ENCODE peak calls at places on chromosomes 6 and 20, in seven cellular contexts. One of them, this sample, is unnamed.

GRCh38 chr6:48835421-48835958 is 627.6 kb downstream of the MMUT start:
- DNase-seq in HCT116: no peak
- DNase-seq in K562: no peak
- DNase-seq in SK-N-SH: no peak
- DNase-seq in GM12878: no peak
- DNase-seq in H1: no peak
- DNase-seq in HepG2: no peak
- DNase-seq in this sample: peak; percentile 5

GRCh38 chr6:123926000-123926399 is 122.3 kb downstream of the NKAIN2 start:
- DNase-seq in HCT116: no peak
- DNase-seq in K562: no peak
- DNase-seq in SK-N-SH: no peak
- DNase-seq in GM12878: no peak
- DNase-seq in H1: no peak
- DNase-seq in HepG2: no peak
- DNase-seq in this sample: no peak

GRCh38 chr6:159151266-159151855 is 17.8 kb upstream of the FNDC1 start:
- DNase-seq in HCT116: peak; percentile 51
- DNase-seq in K562: peak; percentile 72
- DNase-seq in SK-N-SH: peak; percentile 60
- DNase-seq in GM12878: no peak
- DNase-seq in H1: no peak
- DNase-seq in HepG2: peak; percentile 34
- DNase-seq in this sample: no peak

GRCh38 chr6:52575490-52575868 is 1.4 kb downstream of the TRAM2 start:
- DNase-seq in HCT116: no peak
- DNase-seq in K562: no peak
- DNase-seq in SK-N-SH: no peak
- DNase-seq in GM12878: no peak
- DNase-seq in H1: no peak
- DNase-seq in HepG2: no peak
- DNase-seq in this sample: no peak

GRCh38 chr6:154302111-154302752 is 54.4 kb downstream of the IPCEF1 start:
- DNase-seq in HCT116: no peak
- DNase-seq in K562: peak; percentile 14
- DNase-seq in SK-N-SH: no peak
- DNase-seq in GM12878: peak; percentile 90
- DNase-seq in H1: no peak
- DNase-seq in HepG2: no peak
- DNase-seq in this sample: no peak

GRCh38 chr20:43840382-43841070 is 74.1 kb upstream of the TOX2 start:
- DNase-seq in HCT116: peak; percentile 12
- DNase-seq in K562: peak; percentile 71
- DNase-seq in SK-N-SH: peak; percentile 71
- DNase-seq in GM12878: no peak
- DNase-seq in H1: peak; percentile 57
- DNase-seq in HepG2: peak; percentile 39
- DNase-seq in this sample: peak; percentile 60

GRCh38 chr6:85460951-85461805 is 11.3 kb downstream of the NT5E start:
- DNase-seq in HCT116: no peak
- DNase-seq in K562: no peak
- DNase-seq in SK-N-SH: no peak
- DNase-seq in GM12878: peak; percentile 85
- DNase-seq in H1: no peak
- DNase-seq in HepG2: peak; percentile 45
- DNase-seq in this sample: no peak

GRCh38 chr6:119524410-119524809 is 174.8 kb upstream of the MAN1A1 start:
- DNase-seq in HCT116: no peak
- DNase-seq in K562: no peak
- DNase-seq in SK-N-SH: no peak
- DNase-seq in GM12878: no peak
- DNase-seq in H1: no peak
- DNase-seq in HepG2: no peak
- DNase-seq in this sample: no peak

GRCh38 chr6:71444222-71444621 is 155.6 kb downstream of the OGFRL1 start:
- DNase-seq in HCT116: no peak
- DNase-seq in K562: no peak
- DNase-seq in SK-N-SH: no peak
- DNase-seq in GM12878: no peak
- DNase-seq in H1: no peak
- DNase-seq in HepG2: peak; percentile 3
- DNase-seq in this sample: peak; percentile 23

GRCh38 chr20:33653900-33654596 is 8.1 kb upstream of the C20orf144 start:
- DNase-seq in HCT116: no peak
- DNase-seq in K562: no peak
- DNase-seq in SK-N-SH: peak; percentile 21
- DNase-seq in GM12878: no peak
- DNase-seq in H1: no peak
- DNase-seq in HepG2: no peak
- DNase-seq in this sample: no peak

GRCh38 chr6:45801471-45802289 is 214.0 kb downstream of the CLIC5 start:
- DNase-seq in HCT116: no peak
- DNase-seq in K562: no peak
- DNase-seq in SK-N-SH: no peak
- DNase-seq in GM12878: no peak
- DNase-seq in H1: no peak
- DNase-seq in HepG2: no peak
- DNase-seq in this sample: no peak

GRCh38 chr20:58064411-58065010 is 163.9 kb downstream of the ANKRD60 start:
- DNase-seq in HCT116: no peak
- DNase-seq in K562: no peak
- DNase-seq in SK-N-SH: no peak
- DNase-seq in GM12878: no peak
- DNase-seq in H1: peak; percentile 10
- DNase-seq in HepG2: no peak
- DNase-seq in this sample: no peak

GRCh38 chr6:161406633-161407032 is 132.8 kb upstream of the AGPAT4 start:
- DNase-seq in HCT116: peak; percentile 39
- DNase-seq in K562: no peak
- DNase-seq in SK-N-SH: no peak
- DNase-seq in GM12878: no peak
- DNase-seq in H1: no peak
- DNase-seq in HepG2: no peak
- DNase-seq in this sample: no peak

GRCh38 chr6:69570126-69570525 is 226.7 kb downstream of the LMBRD1 start:
- DNase-seq in HCT116: no peak
- DNase-seq in K562: no peak
- DNase-seq in SK-N-SH: no peak
- DNase-seq in GM12878: no peak
- DNase-seq in H1: no peak
- DNase-seq in HepG2: no peak
- DNase-seq in this sample: no peak

GRCh38 chr20:49612127-49612738 is 44.3 kb upstream of the PTGIS start:
- DNase-seq in HCT116: no peak
- DNase-seq in K562: no peak
- DNase-seq in SK-N-SH: no peak
- DNase-seq in GM12878: no peak
- DNase-seq in H1: no peak
- DNase-seq in HepG2: peak; percentile 65
- DNase-seq in this sample: no peak

GRCh38 chr6:52262620-52263344 is 18.5 kb upstream of the IL17F start:
- DNase-seq in HCT116: no peak
- DNase-seq in K562: no peak
- DNase-seq in SK-N-SH: no peak
- DNase-seq in GM12878: no peak
- DNase-seq in H1: no peak
- DNase-seq in HepG2: no peak
- DNase-seq in this sample: no peak

GRCh38 chr20:15654208-15654649 is 919.0 kb downstream of the KIF16B start:
- DNase-seq in HCT116: peak; percentile 6
- DNase-seq in K562: peak; percentile 11
- DNase-seq in SK-N-SH: peak; percentile 24
- DNase-seq in GM12878: peak; percentile 43
- DNase-seq in H1: peak; percentile 52
- DNase-seq in HepG2: peak; percentile 68
- DNase-seq in this sample: peak; percentile 77

GRCh38 chr6:15962449-15962764 is 166.5 kb upstream of the MYLIP start:
- DNase-seq in HCT116: no peak
- DNase-seq in K562: no peak
- DNase-seq in SK-N-SH: no peak
- DNase-seq in GM12878: no peak
- DNase-seq in H1: no peak
- DNase-seq in HepG2: no peak
- DNase-seq in this sample: no peak

GRCh38 chr6:110534731-110535164 is 58.3 kb upstream of the SLC22A16 start:
- DNase-seq in HCT116: no peak
- DNase-seq in K562: no peak
- DNase-seq in SK-N-SH: no peak
- DNase-seq in GM12878: no peak
- DNase-seq in H1: peak; percentile 22
- DNase-seq in HepG2: no peak
- DNase-seq in this sample: no peak

GRCh38 chr20:15245896-15246295 is 908.5 kb upstream of the FLRT3 start:
- DNase-seq in HCT116: no peak
- DNase-seq in K562: no peak
- DNase-seq in SK-N-SH: no peak
- DNase-seq in GM12878: no peak
- DNase-seq in H1: no peak
- DNase-seq in HepG2: no peak
- DNase-seq in this sample: no peak

GRCh38 chr20:14919473-14920157 is 582.2 kb upstream of the FLRT3 start:
- DNase-seq in HCT116: peak; percentile 6
- DNase-seq in K562: no peak
- DNase-seq in SK-N-SH: no peak
- DNase-seq in GM12878: no peak
- DNase-seq in H1: peak; percentile 67
- DNase-seq in HepG2: no peak
- DNase-seq in this sample: peak; percentile 29

GRCh38 chr20:32004963-32005362 is 5.3 kb upstream of the CCM2L start:
- DNase-seq in HCT116: peak; percentile 13
- DNase-seq in K562: peak; percentile 26
- DNase-seq in SK-N-SH: no peak
- DNase-seq in GM12878: no peak
- DNase-seq in H1: no peak
- DNase-seq in HepG2: no peak
- DNase-seq in this sample: peak; percentile 58
- TF ChIP-seq JUND in HCT116: no peak
- TF ChIP-seq JUND in K562: no peak
- TF ChIP-seq JUND in SK-N-SH: no peak
- TF ChIP-seq JUND in GM12878: no peak
- TF ChIP-seq JUND in H1: no peak
- TF ChIP-seq JUND in HepG2: no peak
- TF ChIP-seq JUND in this sample: no peak

DNA sequence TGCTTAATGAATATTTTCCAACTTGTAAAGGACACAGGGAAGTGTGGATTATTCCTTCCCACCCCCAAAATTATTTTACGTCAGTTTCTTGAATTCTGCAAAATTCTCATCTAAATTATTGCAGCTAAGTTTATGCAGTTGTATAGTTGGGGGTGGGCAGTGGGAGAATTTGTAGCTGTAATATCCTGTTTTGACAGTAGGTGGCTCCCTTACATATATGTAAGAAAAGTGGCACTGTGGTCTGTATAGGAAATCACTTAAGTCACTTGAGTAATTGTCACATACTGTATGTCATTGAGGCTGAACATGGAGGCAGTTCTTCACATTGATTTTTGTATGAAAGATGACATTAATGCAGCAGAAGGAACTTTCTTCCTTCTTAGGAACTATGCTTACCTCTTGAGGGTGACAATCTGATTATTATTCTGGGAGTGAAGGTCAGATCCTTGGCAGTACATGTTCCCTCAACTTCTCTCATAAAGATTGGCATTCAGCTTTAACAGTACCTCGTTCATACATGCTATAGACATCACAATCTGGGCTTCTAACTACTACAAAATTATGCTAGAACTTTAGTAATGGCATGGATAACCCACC is 14.6 kb upstream of the CFAP206 start:
- DNase-seq in HCT116: peak; percentile 62
- DNase-seq in K562: peak; percentile 42
- DNase-seq in SK-N-SH: peak; percentile 50
- DNase-seq in GM12878: no peak
- DNase-seq in H1: no peak
- DNase-seq in HepG2: peak; percentile 59
- DNase-seq in this sample: no peak
- TF ChIP-seq JUND in HCT116: no peak
- TF ChIP-seq JUND in K562: no peak
- TF ChIP-seq JUND in SK-N-SH: no peak
- TF ChIP-seq JUND in GM12878: no peak
- TF ChIP-seq JUND in H1: no peak
- TF ChIP-seq JUND in HepG2: no peak
- TF ChIP-seq JUND in this sample: no peak

GRCh38 chr6:103534107-103534506 is 1325.6 kb downstream of the HACE1 start:
- DNase-seq in HCT116: no peak
- DNase-seq in K562: no peak
- DNase-seq in SK-N-SH: no peak
- DNase-seq in GM12878: no peak
- DNase-seq in H1: no peak
- DNase-seq in HepG2: no peak
- DNase-seq in this sample: no peak
- TF ChIP-seq JUND in HCT116: no peak
- TF ChIP-seq JUND in K562: no peak
- TF ChIP-seq JUND in SK-N-SH: no peak
- TF ChIP-seq JUND in GM12878: no peak
- TF ChIP-seq JUND in H1: no peak
- TF ChIP-seq JUND in HepG2: no peak
- TF ChIP-seq JUND in this sample: no peak

GRCh38 chr6:74356385-74356784 is 660.4 kb downstream of the CD109 start:
- DNase-seq in HCT116: peak; percentile 42
- DNase-seq in K562: no peak
- DNase-seq in SK-N-SH: no peak
- DNase-seq in GM12878: no peak
- DNase-seq in H1: no peak
- DNase-seq in HepG2: no peak
- DNase-seq in this sample: no peak
- TF ChIP-seq JUND in HCT116: peak; percentile 56
- TF ChIP-seq JUND in K562: no peak
- TF ChIP-seq JUND in SK-N-SH: no peak
- TF ChIP-seq JUND in GM12878: no peak
- TF ChIP-seq JUND in H1: peak; percentile 29
- TF ChIP-seq JUND in HepG2: no peak
- TF ChIP-seq JUND in this sample: no peak

DNA sequence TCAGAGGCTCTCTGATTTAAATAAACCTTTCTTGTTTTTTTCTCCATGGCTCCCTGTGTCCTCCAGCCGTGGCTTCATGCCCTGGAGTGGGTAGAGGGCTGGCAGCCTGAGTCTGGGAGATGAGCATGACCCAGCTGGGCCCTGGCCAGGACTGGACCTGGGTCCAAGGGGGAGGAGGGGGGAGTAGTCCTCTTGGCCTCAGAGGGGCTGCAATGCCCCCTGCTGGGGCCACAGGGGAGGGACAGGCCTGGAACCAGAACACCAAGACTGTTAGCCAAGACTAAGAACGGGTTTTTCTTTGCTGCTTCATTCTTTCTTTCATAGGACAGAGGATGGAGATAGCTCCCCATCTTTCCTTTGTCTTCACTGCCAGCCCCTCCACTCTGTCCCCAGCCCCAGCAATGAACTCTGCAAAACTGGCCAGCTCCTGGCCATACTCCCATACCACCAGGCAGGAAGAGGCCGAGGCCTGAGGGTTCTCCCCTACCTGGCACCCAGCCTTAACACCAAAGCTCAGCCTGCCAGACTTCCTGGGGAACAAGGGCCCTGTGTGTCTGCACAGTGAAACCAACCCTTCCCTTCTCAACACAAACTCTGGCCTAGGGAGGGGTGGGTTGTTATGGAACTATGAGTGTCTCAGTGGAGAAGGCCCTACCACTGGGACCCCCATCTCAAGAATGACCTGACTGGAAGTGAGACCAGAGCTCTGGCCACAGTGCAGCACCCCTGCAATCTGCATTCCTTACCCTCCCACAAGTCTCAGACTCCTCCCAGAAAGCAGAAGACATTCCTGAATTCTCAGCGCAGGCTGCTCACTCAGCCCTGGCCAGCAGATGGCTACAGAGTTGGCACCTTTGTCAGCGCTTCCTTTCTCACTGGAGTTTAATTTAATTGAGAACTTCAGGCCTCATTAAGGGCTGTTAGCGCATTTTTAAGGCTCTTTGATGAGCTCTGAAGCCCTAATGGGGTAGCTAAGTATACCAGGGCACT is 11.0 kb downstream of the SLC29A1 start:
- DNase-seq in HCT116: no peak
- DNase-seq in K562: peak; percentile 85
- DNase-seq in SK-N-SH: peak; percentile 94
- DNase-seq in GM12878: no peak
- DNase-seq in H1: peak; percentile 62
- DNase-seq in HepG2: peak; percentile 78
- DNase-seq in this sample: peak; percentile 72
- TF ChIP-seq JUND in HCT116: no peak
- TF ChIP-seq JUND in K562: no peak
- TF ChIP-seq JUND in SK-N-SH: no peak
- TF ChIP-seq JUND in GM12878: no peak
- TF ChIP-seq JUND in H1: no peak
- TF ChIP-seq JUND in HepG2: no peak
- TF ChIP-seq JUND in this sample: no peak

This sample was measured in T47D.